ENCODE peak calls at places on chromosomes 12 and 14, in seven cellular contexts. Z, L, R, I, J, S and Y are unnamed samples.

GRCh38 chr12:101051901-101052550 is 158.0 kb downstream of the SLC5A8 start:
- DNase-seq in Z (no peak), L (no peak), R (no peak), I (no peak), J (no peak), S (no peak), Y (peak)

GRCh38 chr12:15996254-15996653 is 85.1 kb downstream of the DERA start:
- DNase-seq in Z (no peak), L (no peak), R (no peak), I (no peak), J (no peak), S (no peak), Y (peak)

GRCh38 chr12:72144553-72144952 is 127.6 kb upstream of the TRHDE start:
- DNase-seq in Z (no peak), L (no peak), R (no peak), I (no peak), J (no peak), S (no peak), Y (no peak)

GRCh38 chr12:2615665-2616387 is 178.9 kb upstream of the FKBP4 start:
- DNase-seq in Z (no peak), L (no peak), R (no peak), I (no peak), J (no peak), S (no peak), Y (no peak)

GRCh38 chr12:1013618-1014489 is 22.8 kb downstream of the ERC1 start:
- DNase-seq in Z (no peak), L (no peak), R (no peak), I (no peak), J (no peak), S (no peak), Y (peak)

GRCh38 chr12:115010324-115010995 is 326.5 kb upstream of the TBX3 start:
- DNase-seq in Z (no peak), L (no peak), R (no peak), I (no peak), J (no peak), S (no peak), Y (peak)

GRCh38 chr12:47214771-47215170 is 135.0 kb upstream of the AMIGO2 start:
- DNase-seq in Z (no peak), L (no peak), R (no peak), I (no peak), J (no peak), S (no peak), Y (no peak)

GRCh38 chr14:46054526-46054925 is 597.1 kb downstream of the RPL10L start:
- DNase-seq in Z (no peak), L (no peak), R (no peak), I (no peak), J (no peak), S (no peak), Y (peak)

GRCh38 chr14:100893228-100893601 is 10.3 kb downstream of the RTL1 start:
- DNase-seq in Z (no peak), L (no peak), R (no peak), I (no peak), J (peak), S (no peak), Y (no peak)

GRCh38 chr14:77369280-77369679 is 7.6 kb downstream of the TMED8 start:
- DNase-seq in Z (peak), L (no peak), R (no peak), I (no peak), J (no peak), S (no peak), Y (no peak)

GRCh38 chr14:69346710-69347109 is 51.4 kb downstream of the ERH start:
- DNase-seq in Z (no peak), L (no peak), R (no peak), I (peak), J (no peak), S (no peak), Y (peak)

GRCh38 chr14:104805326-104805678 is 4.4 kb downstream of the ZBTB42 start:
- DNase-seq in Z (no peak), L (no peak), R (no peak), I (no peak), J (no peak), S (no peak), Y (peak)

GRCh38 chr12:124745891-124746570 is 117.6 kb downstream of the SCARB1 start:
- DNase-seq in Z (peak), L (peak), R (no peak), I (peak), J (peak), S (peak), Y (peak)

GRCh38 chr14:45135181-45135580 is 549 bp upstream of the FANCM start:
- DNase-seq in Z (no peak), L (no peak), R (no peak), I (no peak), J (no peak), S (no peak), Y (peak)

GRCh38 chr14:79915411-79915810 is 295.9 kb downstream of the DIO2 start:
- DNase-seq in Z (no peak), L (no peak), R (no peak), I (no peak), J (no peak), S (no peak), Y (no peak)

GRCh38 chr12:104360157-104360556 is 56.6 kb downstream of the EID3 start:
- DNase-seq in Z (no peak), L (no peak), R (no peak), I (no peak), J (no peak), S (peak), Y (no peak)

GRCh38 chr14:66485029-66485428 is 1.1 kb upstream of the CCDC196 start:
- DNase-seq in Z (no peak), L (no peak), R (no peak), I (no peak), J (no peak), S (no peak), Y (no peak)

GRCh38 chr12:27814411-27814810 is 34.4 kb upstream of the MANSC4 start:
- DNase-seq in Z (no peak), L (peak), R (no peak), I (no peak), J (no peak), S (no peak), Y (no peak)

GRCh38 chr12:62876938-62877548 is 57.9 kb downstream of the PPM1H start:
- DNase-seq in Z (no peak), L (no peak), R (no peak), I (no peak), J (no peak), S (no peak), Y (no peak)

GRCh38 chr12:232731-233614 is 19.0 kb upstream of the SLC6A12 start:
- DNase-seq in Z (no peak), L (peak), R (no peak), I (peak), J (peak), S (no peak), Y (no peak)

GRCh38 chr14:33062476-33062875 is 123.8 kb downstream of the NPAS3 start:
- DNase-seq in Z (no peak), L (no peak), R (no peak), I (no peak), J (no peak), S (no peak), Y (no peak)

GRCh38 chr14:43687866-43688265 is 819.2 kb downstream of the FSCB start:
- DNase-seq in Z (no peak), L (no peak), R (no peak), I (no peak), J (no peak), S (no peak), Y (peak)

GRCh38 chr14:93023039-93023438 is 92.7 kb downstream of the ITPK1 start:
- DNase-seq in Z (peak), L (no peak), R (no peak), I (no peak), J (no peak), S (no peak), Y (no peak)

GRCh38 chr14:71714225-71714624 is 218.0 kb upstream of the RGS6 start:
- DNase-seq in Z (no peak), L (no peak), R (no peak), I (no peak), J (no peak), S (no peak), Y (peak)

GRCh38 chr14:74531467-74531866 is 37.9 kb downstream of the ISCA2 start:
- DNase-seq in Z (no peak), L (no peak), R (no peak), I (no peak), J (no peak), S (no peak), Y (peak)
- TF ChIP-seq CTCF in Z (no peak), L (no peak), R (no peak), I (no peak), J (peak), S (no peak), Y (peak)

DNA sequence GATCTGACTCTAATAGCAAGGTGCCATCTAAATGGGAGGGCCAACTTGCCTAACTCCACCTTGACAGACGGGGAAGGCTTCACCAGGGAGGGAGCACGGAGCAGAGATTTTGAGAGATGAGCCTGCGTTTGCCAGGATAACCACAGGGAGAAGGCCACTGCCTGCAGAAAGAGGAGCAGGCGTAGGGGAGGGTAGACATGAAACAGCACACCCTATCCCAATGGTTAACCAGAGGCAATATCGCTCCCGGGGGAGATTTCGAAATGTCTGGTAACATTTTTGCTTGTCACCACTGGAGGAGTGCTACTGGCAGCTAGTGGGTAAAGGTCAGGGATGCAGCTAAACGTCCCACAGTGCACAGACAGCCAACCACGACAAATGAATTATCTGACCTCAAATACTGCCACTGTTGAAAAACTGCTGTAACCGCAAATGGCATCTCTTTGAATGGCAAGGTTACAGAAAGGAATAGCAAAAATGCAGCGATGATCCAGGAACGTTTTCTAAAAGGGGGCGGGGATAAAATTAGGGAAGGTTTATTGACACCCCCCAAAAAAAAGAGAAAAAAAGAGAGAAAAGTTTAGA is 126.0 kb upstream of the ATF7IP start:
- DNase-seq in Z (peak), L (no peak), R (no peak), I (peak), J (no peak), S (no peak), Y (no peak)
- TF ChIP-seq CTCF in Z (no peak), L (no peak), R (peak), I (no peak), J (peak), S (no peak), Y (no peak)

DNA sequence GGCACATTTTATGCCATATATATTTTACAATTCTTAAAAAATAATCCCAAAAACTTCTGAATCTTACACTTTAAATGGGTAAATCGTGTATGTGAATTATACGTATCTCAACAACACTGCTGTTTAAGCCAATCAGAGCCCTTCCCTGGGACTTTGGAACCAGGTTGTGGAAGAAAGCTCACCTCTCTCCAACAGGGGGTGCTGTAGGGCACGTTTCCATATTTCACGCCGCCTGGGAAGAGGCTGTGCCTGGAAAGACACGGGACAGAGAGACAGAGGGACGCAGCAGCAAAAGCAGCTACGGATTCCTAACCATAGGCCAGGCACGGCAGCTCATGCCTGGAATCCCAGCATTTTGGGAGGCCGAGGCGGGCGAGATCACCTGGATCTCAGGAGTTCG is 29.4 kb upstream of the FBRSL1 start:
- DNase-seq in Z (peak), L (no peak), R (no peak), I (no peak), J (no peak), S (no peak), Y (peak)
- TF ChIP-seq CTCF in Z (peak), L (no peak), R (no peak), I (peak), J (peak), S (no peak), Y (peak)

DNA sequence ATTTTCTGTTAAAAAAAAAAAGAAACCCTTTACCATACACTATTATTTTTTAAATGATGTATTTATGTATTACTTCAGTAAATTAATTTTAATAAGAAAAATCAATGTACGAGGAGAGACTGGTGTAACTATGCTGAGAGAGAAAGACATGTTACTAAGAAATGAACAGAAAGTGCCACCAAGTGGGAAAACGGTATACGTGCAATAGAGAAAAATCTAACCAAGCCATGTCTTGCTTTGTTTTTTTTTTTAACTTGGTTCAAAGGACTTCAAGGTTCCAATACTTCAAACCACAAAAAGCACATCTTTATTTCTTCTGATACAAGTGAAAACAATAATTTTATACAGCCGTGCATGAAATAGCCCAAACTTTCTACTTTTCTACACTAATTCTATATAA is 22.9 kb downstream of the NDUFA12 start:
- DNase-seq in Z (no peak), L (no peak), R (no peak), I (no peak), J (no peak), S (no peak), Y (no peak)
- TF ChIP-seq CTCF in Z (peak), L (no peak), R (peak), I (peak), J (no peak), S (no peak), Y (peak)

GRCh38 chr14:50932159-50932558 is 12.1 kb downstream of the PYGL start:
- DNase-seq in Z (no peak), L (no peak), R (no peak), I (no peak), J (no peak), S (no peak), Y (no peak)
- TF ChIP-seq CTCF in Z (no peak), L (no peak), R (no peak), I (no peak), J (no peak), S (no peak), Y (no peak)

DNA sequence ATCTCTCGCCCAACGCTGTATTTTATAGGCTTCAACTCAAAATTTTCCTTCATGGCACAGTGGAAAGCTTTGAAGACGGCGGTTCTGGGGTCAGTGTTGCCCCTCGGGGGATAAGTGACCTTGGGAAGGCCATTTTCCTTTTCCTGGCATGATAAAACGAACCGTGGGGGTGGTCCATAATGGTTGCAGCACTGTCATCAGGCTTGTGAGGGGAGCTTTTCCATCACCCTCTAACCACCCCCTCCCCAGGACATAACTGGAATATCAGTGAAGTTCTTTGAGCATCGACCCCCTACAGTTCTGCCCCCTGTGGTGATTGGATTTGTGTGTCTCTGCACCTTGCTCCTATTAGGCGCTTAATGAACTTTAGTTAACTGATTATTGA is 16.0 kb downstream of the FOS start:
- DNase-seq in Z (no peak), L (no peak), R (no peak), I (peak), J (no peak), S (peak), Y (no peak)
- TF ChIP-seq CTCF in Z (peak), L (no peak), R (no peak), I (no peak), J (peak), S (no peak), Y (no peak)